ENCODE peak calls at places on chromosome 15, in six cellular contexts. One of them, this sample, is unnamed.

GRCh38 chr15:58980351-58980939 is 7.0 kb upstream of the RNF111 start:
- DNase-seq in A549: peak; percentile 43
- DNase-seq in uterus: no peak
- DNase-seq in transverse colon: no peak
- DNase-seq in endothelial cell of umbilical vein: peak; percentile 59
- DNase-seq in sigmoid colon: no peak
- DNase-seq in this sample: no peak

GRCh38 chr15:63884953-63885352 is 51.2 kb upstream of the HERC1 start:
- DNase-seq in sigmoid colon: no peak
- DNase-seq in A549: no peak
- DNase-seq in uterus: no peak
- DNase-seq in transverse colon: no peak
- DNase-seq in endothelial cell of umbilical vein: no peak
- DNase-seq in this sample: no peak

GRCh38 chr15:70596354-70597055 is 166.9 kb downstream of the UACA start:
- DNase-seq in uterus: no peak
- DNase-seq in A549: peak; percentile 75
- DNase-seq in sigmoid colon: no peak
- DNase-seq in transverse colon: no peak
- DNase-seq in endothelial cell of umbilical vein: peak; percentile 8
- DNase-seq in this sample: no peak

GRCh38 chr15:37837276-37837675 is 97.2 kb upstream of the TMCO5A start:
- DNase-seq in endothelial cell of umbilical vein: no peak
- DNase-seq in sigmoid colon: no peak
- DNase-seq in A549: no peak
- DNase-seq in uterus: no peak
- DNase-seq in transverse colon: no peak
- DNase-seq in this sample: no peak

GRCh38 chr15:66047321-66048024 is 178.2 kb downstream of the RAB11A start:
- DNase-seq in transverse colon: no peak
- DNase-seq in endothelial cell of umbilical vein: no peak
- DNase-seq in A549: no peak
- DNase-seq in sigmoid colon: no peak
- DNase-seq in uterus: no peak
- DNase-seq in this sample: no peak

GRCh38 chr15:71688509-71689094 is 121.8 kb upstream of the NR2E3 start:
- DNase-seq in transverse colon: no peak
- DNase-seq in sigmoid colon: no peak
- DNase-seq in A549: no peak
- DNase-seq in uterus: no peak
- DNase-seq in endothelial cell of umbilical vein: no peak
- DNase-seq in this sample: no peak

GRCh38 chr15:89441295-89441762 is 55.1 kb downstream of the RHCG start:
- DNase-seq in sigmoid colon: no peak
- DNase-seq in A549: no peak
- DNase-seq in uterus: no peak
- DNase-seq in transverse colon: peak; percentile 47
- DNase-seq in endothelial cell of umbilical vein: no peak
- DNase-seq in this sample: no peak

GRCh38 chr15:73518180-73518862 is 75.4 kb downstream of the REC114 start:
- DNase-seq in transverse colon: no peak
- DNase-seq in uterus: no peak
- DNase-seq in sigmoid colon: no peak
- DNase-seq in endothelial cell of umbilical vein: no peak
- DNase-seq in A549: no peak
- DNase-seq in this sample: no peak

GRCh38 chr15:62075595-62076279 is 9.0 kb downstream of the C2CD4A start:
- DNase-seq in sigmoid colon: no peak
- DNase-seq in uterus: no peak
- DNase-seq in endothelial cell of umbilical vein: no peak
- DNase-seq in transverse colon: peak; percentile 19
- DNase-seq in A549: no peak
- DNase-seq in this sample: no peak

GRCh38 chr15:65412556-65412955 is 10.2 kb downstream of the IGDCC4 start:
- DNase-seq in sigmoid colon: no peak
- DNase-seq in endothelial cell of umbilical vein: no peak
- DNase-seq in A549: no peak
- DNase-seq in uterus: no peak
- DNase-seq in transverse colon: no peak
- DNase-seq in this sample: no peak

GRCh38 chr15:85973584-85974347 is 105.9 kb upstream of the AGBL1 start:
- DNase-seq in transverse colon: no peak
- DNase-seq in sigmoid colon: no peak
- DNase-seq in endothelial cell of umbilical vein: no peak
- DNase-seq in A549: no peak
- DNase-seq in uterus: no peak
- DNase-seq in this sample: no peak

GRCh38 chr15:78407889-78408640 is 30.0 kb upstream of the IREB2 start:
- DNase-seq in uterus: no peak
- DNase-seq in transverse colon: no peak
- DNase-seq in endothelial cell of umbilical vein: no peak
- DNase-seq in sigmoid colon: no peak
- DNase-seq in A549: no peak
- DNase-seq in this sample: no peak

GRCh38 chr15:29890761-29891457 is 68.6 kb upstream of the TJP1 start:
- DNase-seq in sigmoid colon: no peak
- DNase-seq in transverse colon: no peak
- DNase-seq in uterus: no peak
- DNase-seq in A549: no peak
- DNase-seq in endothelial cell of umbilical vein: no peak
- DNase-seq in this sample: no peak

GRCh38 chr15:70956196-70956595 is 63.6 kb downstream of the LRRC49 start:
- DNase-seq in sigmoid colon: no peak
- DNase-seq in endothelial cell of umbilical vein: no peak
- DNase-seq in transverse colon: no peak
- DNase-seq in A549: no peak
- DNase-seq in uterus: no peak
- DNase-seq in this sample: no peak

GRCh38 chr15:94206463-94207167 is 24.7 kb upstream of the MCTP2 start:
- DNase-seq in endothelial cell of umbilical vein: no peak
- DNase-seq in sigmoid colon: no peak
- DNase-seq in transverse colon: no peak
- DNase-seq in uterus: no peak
- DNase-seq in A549: no peak
- DNase-seq in this sample: no peak

GRCh38 chr15:74384566-74385441 is 17.4 kb upstream of the CYP11A1 start:
- DNase-seq in sigmoid colon: no peak
- DNase-seq in uterus: no peak
- DNase-seq in endothelial cell of umbilical vein: peak; percentile 43
- DNase-seq in A549: no peak
- DNase-seq in transverse colon: peak; percentile 58
- DNase-seq in this sample: no peak

GRCh38 chr15:46933332-46933731 is 784.0 kb upstream of the SEMA6D start:
- DNase-seq in transverse colon: no peak
- DNase-seq in uterus: no peak
- DNase-seq in endothelial cell of umbilical vein: no peak
- DNase-seq in A549: no peak
- DNase-seq in sigmoid colon: no peak
- DNase-seq in this sample: no peak

GRCh38 chr15:68278345-68279217 is 1.0 kb downstream of the FEM1B start:
- DNase-seq in sigmoid colon: no peak
- DNase-seq in endothelial cell of umbilical vein: peak; percentile 79
- DNase-seq in transverse colon: no peak
- DNase-seq in A549: peak; percentile 56
- DNase-seq in uterus: no peak
- DNase-seq in this sample: no peak

GRCh38 chr15:21261396-21261964 is 178.8 kb downstream of the POTEB3 start:
- DNase-seq in endothelial cell of umbilical vein: no peak
- DNase-seq in A549: no peak
- DNase-seq in transverse colon: no peak
- DNase-seq in uterus: peak; percentile 19
- DNase-seq in sigmoid colon: peak; percentile 65
- DNase-seq in this sample: peak; percentile 98

GRCh38 chr15:70795311-70795665 is 31.9 kb upstream of the UACA start:
- DNase-seq in A549: peak; percentile 96
- DNase-seq in endothelial cell of umbilical vein: peak; percentile 83
- DNase-seq in sigmoid colon: no peak
- DNase-seq in transverse colon: no peak
- DNase-seq in uterus: no peak
- DNase-seq in this sample: no peak

GRCh38 chr15:98596885-98597343 is 51.4 kb upstream of the IGF1R start:
- DNase-seq in endothelial cell of umbilical vein: no peak
- DNase-seq in A549: no peak
- DNase-seq in transverse colon: no peak
- DNase-seq in sigmoid colon: no peak
- DNase-seq in uterus: no peak
- DNase-seq in this sample: no peak

GRCh38 chr15:97867870-97868269 is 92.6 kb upstream of the ARRDC4 start:
- DNase-seq in endothelial cell of umbilical vein: no peak
- DNase-seq in A549: no peak
- DNase-seq in transverse colon: no peak
- DNase-seq in uterus: no peak
- DNase-seq in sigmoid colon: no peak
- DNase-seq in this sample: no peak

GRCh38 chr15:85768595-85769168 is 26.0 kb downstream of the KLHL25 start:
- DNase-seq in A549: no peak
- DNase-seq in transverse colon: no peak
- DNase-seq in sigmoid colon: no peak
- DNase-seq in uterus: no peak
- DNase-seq in endothelial cell of umbilical vein: no peak
- DNase-seq in this sample: no peak

GRCh38 chr15:84654689-84655453 is 788 bp upstream of the WDR73 start:
- DNase-seq in endothelial cell of umbilical vein: peak; percentile 91
- DNase-seq in transverse colon: peak; percentile 86
- DNase-seq in sigmoid colon: peak; percentile 91
- DNase-seq in uterus: peak; percentile 65
- DNase-seq in A549: peak; percentile 73
- DNase-seq in this sample: no peak
- TF ChIP-seq POLR2A in endothelial cell of umbilical vein: no peak
- TF ChIP-seq POLR2A in transverse colon: no peak
- TF ChIP-seq POLR2A in sigmoid colon: no peak
- TF ChIP-seq POLR2A in uterus: no peak
- TF ChIP-seq POLR2A in A549: no peak
- TF ChIP-seq POLR2A in this sample: no peak

GRCh38 chr15:50860824-50861223 is 47.7 kb upstream of the AP4E1 start:
- DNase-seq in sigmoid colon: no peak
- DNase-seq in transverse colon: no peak
- DNase-seq in A549: no peak
- DNase-seq in endothelial cell of umbilical vein: no peak
- DNase-seq in uterus: no peak
- DNase-seq in this sample: no peak

GRCh38 chr15:50857763-50858162 is 50.7 kb upstream of the AP4E1 start:
- DNase-seq in A549: no peak
- DNase-seq in sigmoid colon: no peak
- DNase-seq in transverse colon: no peak
- DNase-seq in endothelial cell of umbilical vein: no peak
- DNase-seq in uterus: no peak
- DNase-seq in this sample: no peak

GRCh38 chr15:50850003-50850402 is 58.5 kb upstream of the AP4E1 start:
- DNase-seq in sigmoid colon: no peak
- DNase-seq in uterus: no peak
- DNase-seq in transverse colon: no peak
- DNase-seq in A549: no peak
- DNase-seq in endothelial cell of umbilical vein: no peak
- DNase-seq in this sample: no peak

DNA sequence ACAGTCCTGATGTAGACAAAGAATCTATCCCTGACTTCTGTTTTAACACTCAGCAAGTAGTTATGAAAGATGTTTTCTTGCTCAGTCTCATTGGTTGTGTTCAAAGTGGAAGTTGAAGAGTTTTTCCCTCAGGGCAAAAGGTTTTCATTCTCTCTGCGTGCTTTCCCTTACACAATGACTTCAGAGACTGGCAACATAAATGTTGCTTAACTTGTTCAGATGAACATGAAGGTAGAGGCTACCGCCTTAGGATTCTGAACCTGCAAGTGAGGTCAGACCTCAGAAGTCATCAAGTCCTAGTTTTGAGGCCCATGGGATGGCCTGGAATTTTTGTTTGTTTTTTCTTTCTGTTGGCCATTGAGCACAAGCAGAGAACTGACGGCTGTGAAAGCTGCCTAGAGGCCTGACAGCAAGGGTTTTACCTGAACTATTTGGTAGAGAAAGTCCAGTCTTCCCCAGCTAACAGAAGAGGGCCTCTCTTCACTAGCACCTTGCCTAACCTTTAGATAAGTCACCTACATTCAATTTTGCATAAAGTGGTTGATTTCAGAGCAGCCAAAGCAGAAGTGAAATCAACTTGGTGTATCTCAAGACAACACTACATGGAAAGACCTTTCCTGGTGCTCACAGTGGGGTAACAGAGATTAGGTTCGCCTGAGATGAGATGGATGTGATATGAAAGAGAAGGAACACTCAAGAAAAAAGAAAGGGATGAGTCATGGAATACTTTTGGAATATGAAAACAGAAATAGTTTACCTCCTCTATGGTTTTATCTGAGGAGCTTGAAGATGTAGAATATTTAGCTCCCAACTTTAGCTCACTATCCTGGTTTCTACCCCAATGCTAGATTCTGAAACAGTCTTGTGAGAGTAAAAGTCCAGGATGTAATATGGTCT is 53.6 kb upstream of the AP4E1 start:
- DNase-seq in A549: no peak
- DNase-seq in transverse colon: no peak
- DNase-seq in uterus: no peak
- DNase-seq in endothelial cell of umbilical vein: no peak
- DNase-seq in sigmoid colon: no peak
- DNase-seq in this sample: no peak
- H3K27ac ChIP-seq in A549: no peak overlapping the region
- H3K27ac ChIP-seq in transverse colon: no peak overlapping the region
- H3K27ac ChIP-seq in uterus: no peak overlapping the region
- H3K27ac ChIP-seq in endothelial cell of umbilical vein: no peak overlapping the region
- H3K27ac ChIP-seq in sigmoid colon: no peak overlapping the region
- H3K27ac ChIP-seq in this sample: no peak overlapping the region

GRCh38 chr15:24861014-24861690 is 93.6 kb upstream of the SNRPN start:
- DNase-seq in transverse colon: no peak
- DNase-seq in A549: no peak
- DNase-seq in uterus: no peak
- DNase-seq in sigmoid colon: no peak
- DNase-seq in endothelial cell of umbilical vein: no peak
- DNase-seq in this sample: no peak
- TF ChIP-seq CTCF in transverse colon: no peak
- TF ChIP-seq CTCF in A549: no peak
- TF ChIP-seq CTCF in uterus: no peak
- TF ChIP-seq CTCF in sigmoid colon: no peak
- TF ChIP-seq CTCF in endothelial cell of umbilical vein: no peak
- TF ChIP-seq CTCF in this sample: no peak

DNA sequence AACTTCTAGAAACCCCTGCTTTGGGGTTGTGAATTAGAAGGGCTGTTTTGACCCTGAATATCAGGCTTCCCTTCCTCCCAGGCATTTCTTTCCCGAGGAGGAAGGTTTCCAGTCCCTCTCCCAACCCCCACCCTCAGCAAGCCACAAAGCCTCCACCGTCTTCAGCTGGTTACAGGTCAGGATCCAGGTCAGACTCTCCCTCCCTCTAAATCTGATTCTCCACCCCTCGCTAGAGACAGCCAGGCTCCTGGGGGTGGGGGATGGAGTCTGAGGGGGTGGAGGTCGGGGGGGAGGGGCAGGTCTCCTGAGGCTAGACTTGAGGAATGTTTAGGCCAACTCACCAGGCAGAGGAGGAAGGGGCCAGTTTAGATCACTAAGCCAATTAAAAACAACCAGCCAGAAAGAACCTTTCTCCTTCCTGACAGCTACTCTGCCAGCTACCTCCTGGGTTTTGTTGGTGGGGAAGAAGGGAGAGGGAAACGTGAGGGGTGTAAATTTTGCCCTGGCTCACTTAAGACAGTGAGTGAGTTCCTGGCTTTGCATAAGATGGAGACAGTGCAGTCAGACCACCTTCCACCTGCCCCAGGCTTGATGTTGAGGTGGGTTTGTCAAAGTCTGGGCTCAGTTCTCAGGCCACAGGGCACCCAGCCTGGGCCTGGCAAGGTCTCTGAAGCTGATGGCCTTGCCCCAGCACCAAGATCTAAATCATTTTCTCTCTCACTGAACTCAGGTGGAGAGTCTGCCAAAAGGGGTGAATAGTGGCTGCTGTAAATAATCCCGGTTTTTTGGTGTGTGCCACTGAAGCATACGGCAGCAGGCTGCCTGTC is 19.5 kb downstream of the BMF start:
- DNase-seq in sigmoid colon: peak; percentile 56
- DNase-seq in transverse colon: no peak
- DNase-seq in uterus: no peak
- DNase-seq in endothelial cell of umbilical vein: no peak
- DNase-seq in A549: no peak
- DNase-seq in this sample: no peak
- TF ChIP-seq POLR2A in sigmoid colon: no peak
- TF ChIP-seq POLR2A in transverse colon: no peak
- TF ChIP-seq POLR2A in uterus: no peak
- TF ChIP-seq POLR2A in endothelial cell of umbilical vein: no peak
- TF ChIP-seq POLR2A in A549: no peak
- TF ChIP-seq POLR2A in this sample: no peak

This sample was measured in vagina.